ENCODE peak calls at places on chromosomes 16 and 17, in seven cellular contexts. X is stomach, V is transverse colon, M is ovary, C is sigmoid colon, R is A549, W is H1. Q is an unnamed sample.

GRCh38 chr17:1071103-1071825 is 74.3 kb downstream of the TIMM22 start:
- DNase-seq in X (no peak), V (no peak), M (no peak), C (no peak), R (no peak), W (no peak), Q (no peak)

GRCh38 chr17:48051706-48052486 is 3.7 kb downstream of the NFE2L1 start:
- DNase-seq in X (peak), V (peak), M (peak), C (peak), R (peak), W (no peak), Q (no peak)

GRCh38 chr16:3520398-3520797 is 19.6 kb downstream of the CLUAP1 start:
- DNase-seq in X (no peak), V (no peak), M (no peak), C (peak), R (no peak), W (no peak), Q (no peak)

GRCh38 chr16:61900482-61900881 is 135.8 kb downstream of the CDH8 start:
- DNase-seq in X (no peak), V (no peak), M (no peak), C (no peak), R (peak), W (no peak), Q (no peak)

GRCh38 chr17:38469875-38470274 is 41.6 kb downstream of the ARHGAP23 start:
- DNase-seq in X (no peak), V (no peak), M (no peak), C (no peak), R (no peak), W (no peak), Q (no peak)

GRCh38 chr17:58306131-58306951 is 22.3 kb downstream of the TSPOAP1 start:
- DNase-seq in X (peak), V (no peak), M (no peak), C (peak), R (no peak), W (no peak), Q (no peak)

GRCh38 chr17:826778-827177 is 44.6 kb downstream of the MRM3 start:
- DNase-seq in X (no peak), V (no peak), M (no peak), C (no peak), R (no peak), W (no peak), Q (no peak)

GRCh38 chr17:38910325-38910724 is 15.1 kb upstream of the LASP1NB start:
- DNase-seq in X (no peak), V (no peak), M (peak), C (peak), R (no peak), W (no peak), Q (no peak)

GRCh38 chr17:46727572-46728348 is 90.7 kb downstream of the WNT3 start:
- DNase-seq in X (no peak), V (no peak), M (no peak), C (no peak), R (peak), W (no peak), Q (no peak)

GRCh38 chr16:70018254-70018653 is 67.1 kb downstream of the CLEC18A start:
- DNase-seq in X (no peak), V (peak), M (no peak), C (no peak), R (peak), W (no peak), Q (peak)

GRCh38 chr17:62996221-62996620 is 30.2 kb downstream of the TANC2 start:
- DNase-seq in X (no peak), V (no peak), M (no peak), C (no peak), R (no peak), W (no peak), Q (no peak)

GRCh38 chr16:88479795-88480760 is 27.0 kb downstream of the ZFPM1 start:
- DNase-seq in X (peak), V (peak), M (no peak), C (no peak), R (no peak), W (no peak), Q (no peak)

GRCh38 chr17:28684963-28685362 is 23.0 kb downstream of the SUPT6H start:
- DNase-seq in X (no peak), V (peak), M (peak), C (peak), R (peak), W (no peak), Q (no peak)

GRCh38 chr17:47253541-47254402 is at the start of gene ITGB3:
- DNase-seq in X (peak), V (peak), M (peak), C (peak), R (peak), W (no peak), Q (no peak)

GRCh38 chr17:20202141-20202574 is 193.0 kb downstream of the SPECC1 start:
- DNase-seq in X (no peak), V (peak), M (no peak), C (no peak), R (peak), W (no peak), Q (no peak)

GRCh38 chr17:64614266-64615011 is 47.7 kb downstream of the SMURF2 start:
- DNase-seq in X (no peak), V (no peak), M (no peak), C (no peak), R (no peak), W (no peak), Q (no peak)

GRCh38 chr17:31579265-31579664 is 187.8 kb downstream of the RAB11FIP4 start:
- DNase-seq in X (peak), V (no peak), M (no peak), C (no peak), R (no peak), W (no peak), Q (no peak)

GRCh38 chr17:61400058-61400785 is 579 bp downstream of the TBX2 start:
- DNase-seq in X (no peak), V (no peak), M (no peak), C (peak), R (peak), W (no peak), Q (no peak)

GRCh38 chr17:55264640-55265298 is at the start of gene HLF:
- DNase-seq in X (peak), V (peak), M (peak), C (peak), R (peak), W (peak), Q (no peak)

GRCh38 chr16:50035468-50035992 is 10.5 kb downstream of the CNEP1R1 start:
- DNase-seq in X (no peak), V (peak), M (no peak), C (no peak), R (no peak), W (no peak), Q (no peak)

GRCh38 chr16:56013962-56014552 is 138.9 kb upstream of the CES5A start:
- DNase-seq in X (no peak), V (peak), M (peak), C (no peak), R (peak), W (peak), Q (no peak)

GRCh38 chr16:85602831-85603755 is 10.0 kb upstream of the GSE1 start:
- DNase-seq in X (peak), V (no peak), M (no peak), C (no peak), R (no peak), W (no peak), Q (no peak)

GRCh38 chr17:38504216-38504615 is 76.0 kb downstream of the ARHGAP23 start:
- DNase-seq in X (no peak), V (no peak), M (no peak), C (no peak), R (no peak), W (no peak), Q (no peak)

GRCh38 chr17:71023631-71024030 is 854.3 kb downstream of the KCNJ2 start:
- DNase-seq in X (no peak), V (no peak), M (no peak), C (no peak), R (no peak), W (no peak), Q (no peak)

GRCh38 chr16:82612263-82612662 is 14.5 kb upstream of the CDH13 start:
- DNase-seq in X (no peak), V (no peak), M (no peak), C (no peak), R (no peak), W (no peak), Q (no peak)

GRCh38 chr17:40556198-40556661 is 9.0 kb downstream of the CCR7 start:
- DNase-seq in X (peak), V (no peak), M (no peak), C (no peak), R (no peak), W (no peak), Q (no peak)

GRCh38 chr16:67530013-67530939 is 1.6 kb downstream of the RIPOR1 start:
- DNase-seq in X (peak), V (peak), M (peak), C (peak), R (no peak), W (no peak), Q (no peak)

GRCh38 chr16:3152022-3152272 is 17.1 kb downstream of the ZNF213 start:
- DNase-seq in X (no peak), V (no peak), M (no peak), C (no peak), R (no peak), W (no peak), Q (no peak)

GRCh38 chr17:50425682-50426471 is at the start of gene ACSF2:
- DNase-seq in X (peak), V (peak), M (peak), C (peak), R (peak), W (peak), Q (no peak)

GRCh38 chr17:3821101-3821500 is 20.1 kb upstream of the ITGAE start:
- DNase-seq in X (no peak), V (no peak), M (no peak), C (no peak), R (no peak), W (no peak), Q (no peak)

GRCh38 chr16:30041841-30042240 is 10.8 kb upstream of the TLCD3B start:
- DNase-seq in X (no peak), V (no peak), M (no peak), C (no peak), R (no peak), W (no peak), Q (no peak)

GRCh38 chr16:50272687-50273381 is 6.5 kb downstream of the ADCY7 start:
- DNase-seq in X (no peak), V (no peak), M (peak), C (peak), R (no peak), W (no peak), Q (no peak)

GRCh38 chr16:78024159-78024558 is 1.8 kb downstream of the CLEC3A start:
- DNase-seq in X (no peak), V (no peak), M (no peak), C (no peak), R (no peak), W (no peak), Q (no peak)

DNA sequence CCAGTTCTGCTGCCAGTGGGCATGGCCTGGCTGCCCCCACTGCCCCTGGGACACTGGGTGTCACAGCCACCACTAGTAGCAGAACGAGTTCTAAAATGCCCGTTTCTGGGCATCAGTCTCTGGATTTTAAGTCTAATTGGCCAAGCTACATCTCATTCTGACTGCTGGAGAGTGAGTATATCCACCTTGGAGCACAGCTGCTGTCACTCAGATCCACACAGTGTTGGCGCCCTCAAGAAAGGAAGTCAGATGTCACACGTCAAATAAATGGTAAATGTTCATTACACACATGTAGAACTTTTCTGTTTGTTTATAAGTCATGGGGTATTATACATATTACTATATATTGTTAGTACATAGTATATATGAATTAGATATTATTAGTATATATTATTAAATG is 19.4 kb downstream of the GNGT2 start:
- DNase-seq in X (no peak), V (no peak), M (no peak), C (no peak), R (no peak), W (no peak), Q (no peak)
- TF ChIP-seq EP300 in X (no peak), V (no peak), M (no peak), C (no peak), R (no peak), W (no peak), Q (no peak)

GRCh38 chr16:1550061-1550460 is 16.6 kb downstream of the TMEM204 start:
- DNase-seq in X (no peak), V (no peak), M (no peak), C (no peak), R (no peak), W (no peak), Q (no peak)
- TF ChIP-seq EP300 in X (no peak), V (no peak), M (no peak), C (no peak), R (no peak), W (no peak), Q (no peak)

GRCh38 chr17:8162232-8162996 is at the start of gene VAMP2:
- DNase-seq in X (peak), V (peak), M (peak), C (peak), R (peak), W (no peak), Q (no peak)
- TF ChIP-seq EP300 in X (no peak), V (peak), M (no peak), C (no peak), R (no peak), W (no peak), Q (no peak)

DNA sequence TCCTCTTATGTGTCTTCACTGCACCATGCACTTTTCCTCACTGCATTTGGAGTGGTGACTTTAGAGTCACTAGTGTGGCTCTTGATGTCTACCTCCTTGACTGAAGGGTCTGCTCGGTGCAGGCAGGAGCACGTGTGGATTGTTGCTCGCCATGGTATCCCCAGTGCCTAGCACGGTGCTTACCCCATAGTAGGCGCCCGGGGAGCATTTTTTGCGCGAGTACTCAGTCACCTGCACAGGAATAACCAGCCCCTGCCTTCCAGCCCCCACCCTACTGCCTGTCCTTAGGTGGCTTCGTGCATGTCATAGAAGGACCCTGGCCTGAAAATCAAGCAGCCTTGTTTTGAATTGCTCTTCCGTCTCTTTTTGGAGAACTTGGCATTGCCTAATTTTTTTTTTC is 31.3 kb downstream of the CDRT15 start:
- DNase-seq in X (no peak), V (no peak), M (no peak), C (no peak), R (no peak), W (no peak), Q (no peak)
- TF ChIP-seq EP300 in X (no peak), V (no peak), M (no peak), C (no peak), R (no peak), W (no peak), Q (no peak)

DNA sequence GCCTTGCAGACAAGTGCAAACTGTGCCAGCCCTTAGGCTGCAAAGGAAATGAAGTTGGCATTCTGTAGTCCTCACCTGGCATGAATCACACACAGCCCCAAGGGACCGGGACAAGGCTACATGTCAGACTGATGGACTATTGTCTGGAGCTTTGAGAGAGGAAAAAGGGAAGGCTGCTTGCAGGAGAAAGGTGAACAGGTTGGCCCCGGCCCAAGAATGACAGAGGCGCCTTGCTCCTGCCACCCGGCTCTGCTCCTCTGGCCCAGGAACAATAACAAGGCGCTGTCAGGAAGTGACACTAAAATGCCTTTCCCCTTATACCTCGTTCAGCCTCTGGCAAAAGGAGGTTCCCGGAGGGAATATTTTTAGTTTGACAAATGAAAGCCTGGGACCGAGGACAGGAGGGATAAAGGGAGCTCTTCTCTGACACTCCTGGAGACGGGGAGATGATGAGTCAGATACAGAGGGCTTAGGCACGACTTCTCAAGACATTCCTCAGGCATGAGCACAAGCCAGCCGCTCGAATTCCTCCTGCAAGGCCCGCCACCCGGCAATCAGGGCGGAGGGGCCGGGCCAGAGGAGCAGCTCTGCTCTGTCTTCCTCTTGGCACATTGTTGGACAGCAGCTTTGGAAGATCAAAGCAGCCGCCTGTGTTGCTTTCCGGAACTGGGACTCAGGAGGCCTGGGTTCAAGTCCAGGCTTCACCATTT is 105.8 kb downstream of the NOG start:
- DNase-seq in X (peak), V (peak), M (no peak), C (peak), R (peak), W (peak), Q (no peak)
- TF ChIP-seq EP300 in X (no peak), V (no peak), M (no peak), C (no peak), R (no peak), W (no peak), Q (no peak)

DNA sequence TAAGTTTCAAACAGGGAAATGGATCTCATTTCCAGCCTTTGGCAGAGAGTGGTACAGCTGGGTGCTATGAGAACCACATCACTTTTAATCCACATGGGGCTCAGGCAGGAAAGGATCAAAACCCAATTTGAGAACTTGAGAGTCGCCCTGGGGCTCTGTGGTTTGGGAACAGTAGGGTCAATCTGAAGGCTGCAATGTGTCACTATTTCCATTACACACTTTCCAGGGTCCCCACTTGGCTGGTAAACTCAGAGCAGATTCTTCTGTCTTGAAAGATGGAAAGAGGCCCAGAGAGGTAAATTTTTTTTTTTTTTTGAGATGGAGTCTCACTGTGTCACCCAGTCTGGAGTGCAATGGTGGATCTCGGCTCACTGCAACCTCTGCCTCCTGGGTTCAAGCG is 6.7 kb upstream of the HIGD1B start:
- DNase-seq in X (no peak), V (no peak), M (no peak), C (no peak), R (no peak), W (no peak), Q (no peak)
- TF ChIP-seq EP300 in X (no peak), V (no peak), M (no peak), C (no peak), R (no peak), W (no peak), Q (no peak)

GRCh38 chr16:58411736-58412614 is 19.7 kb downstream of the GINS3 start:
- DNase-seq in X (no peak), V (no peak), M (no peak), C (no peak), R (no peak), W (no peak), Q (no peak)
- TF ChIP-seq EP300 in X (no peak), V (no peak), M (no peak), C (no peak), R (no peak), W (no peak), Q (no peak)

GRCh38 chr17:81940538-81941483 is 3.7 kb upstream of the PYCR1 start:
- DNase-seq in X (no peak), V (no peak), M (no peak), C (no peak), R (no peak), W (no peak), Q (no peak)

GRCh38 chr17:81939218-81939617 is 2.1 kb upstream of the PYCR1 start:
- DNase-seq in X (no peak), V (no peak), M (no peak), C (no peak), R (no peak), W (no peak), Q (no peak)

GRCh38 chr17:81942167-81942553 is 4.9 kb downstream of the MYADML2 start:
- DNase-seq in X (no peak), V (no peak), M (no peak), C (no peak), R (no peak), W (no peak), Q (no peak)

GRCh38 chr17:81939881-81940385 is 2.8 kb upstream of the PYCR1 start:
- DNase-seq in X (peak), V (no peak), M (peak), C (peak), R (no peak), W (no peak), Q (no peak)

DNA sequence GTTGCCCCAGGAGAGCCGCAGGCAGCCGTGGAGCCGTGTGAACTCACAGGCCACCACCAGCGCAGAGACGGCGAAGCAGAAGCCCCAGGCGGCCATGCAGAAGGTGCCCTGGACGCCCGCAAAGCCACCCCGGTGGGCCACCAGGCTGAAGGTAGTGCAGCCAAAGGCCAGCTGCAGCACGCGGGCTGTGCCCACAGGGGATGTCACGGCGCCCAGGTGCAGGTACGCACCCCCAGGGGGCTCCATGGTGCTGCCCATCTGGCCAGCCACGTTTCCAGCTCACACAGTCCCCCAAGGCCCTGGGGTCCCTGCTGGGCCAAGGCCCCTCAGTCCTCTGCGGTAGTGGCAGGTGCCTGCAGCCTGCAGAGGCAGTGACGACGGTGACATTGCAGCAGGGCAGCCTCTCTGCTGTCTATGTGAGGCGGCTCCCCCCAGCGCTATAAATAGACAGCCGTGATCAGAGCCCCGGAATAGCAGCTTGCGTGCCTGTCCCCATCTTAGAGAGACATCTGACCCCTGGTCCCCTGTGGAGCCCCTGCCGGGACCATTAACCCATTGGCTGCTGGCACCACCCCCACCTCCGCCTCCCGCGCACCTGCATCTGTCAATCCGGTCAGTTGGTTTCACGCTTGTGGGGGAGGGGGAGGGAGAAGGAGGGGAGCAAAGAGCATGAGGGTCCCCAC is 4.5 kb upstream of the PYCR1 start:
- DNase-seq in X (no peak), V (no peak), M (no peak), C (no peak), R (no peak), W (no peak), Q (no peak)
- TF ChIP-seq EP300 in X (no peak), V (no peak), M (no peak), C (no peak), R (no peak), W (no peak), Q (no peak)

Q was measured in GM12878.